ENCODE peak calls at places on chromosome 15, in ten cellular contexts. J is glutamatergic neuron, C is ovary, E is omental fat pad, D is uterus, V is A549, U is GM10248, G is cardiac muscle cell, A is hepatocyte, I is OCI-LY7. S is an unnamed sample.
A peak's percentile ranks its signal among the peaks of the same experiment; 100 is the strongest.

GRCh38 chr15:45573961-45574629 is 13.1 kb upstream of the BLOC1S6 start:
- DNase-seq in D (no peak), J (peak; percentile 56), C (no peak), V (peak; percentile 48), A (peak; percentile 54), I (peak; percentile 55), U (no peak), G (peak; percentile 6), E (no peak), S (peak; percentile 34)

GRCh38 chr15:40340740-40341400 is at the start of gene CCDC9B:
- DNase-seq in J (peak; percentile 57), E (peak; percentile 75), A (peak; percentile 91), C (peak; percentile 85), U (no peak), D (peak; percentile 89), G (peak; percentile 91), I (no peak), V (peak; percentile 69), S (no peak)

GRCh38 chr15:92708635-92709034 is 53.1 kb upstream of the FAM174B start:
- DNase-seq in E (no peak), V (no peak), D (no peak), G (no peak), A (no peak), U (no peak), I (no peak), C (no peak), J (no peak), S (no peak)

GRCh38 chr15:64893481-64894394 is 18.0 kb upstream of the ANKDD1A start:
- DNase-seq in C (peak; percentile 93), I (peak; percentile 100), A (peak; percentile 96), U (peak; percentile 94), J (peak; percentile 90), G (peak; percentile 98), V (peak; percentile 62), E (peak; percentile 63), D (peak; percentile 92), S (peak; percentile 91)

GRCh38 chr15:74132681-74133070 is 2.3 kb downstream of the ISLR2 start:
- DNase-seq in U (no peak), C (no peak), I (no peak), G (no peak), E (no peak), D (no peak), J (no peak), V (no peak), A (no peak), S (no peak)

GRCh38 chr15:36136054-36136453 is 443.4 kb upstream of the CDIN1 start:
- DNase-seq in D (no peak), A (no peak), U (no peak), C (no peak), G (no peak), I (no peak), J (no peak), E (no peak), V (no peak), S (no peak)

GRCh38 chr15:96285306-96285705 is 45.2 kb upstream of the NR2F2 start:
- DNase-seq in C (no peak), D (peak; percentile 49), I (no peak), J (no peak), U (no peak), E (no peak), A (no peak), V (no peak), G (peak; percentile 88), S (no peak)

GRCh38 chr15:25535866-25536265 is 97.0 kb upstream of the UBE3A start:
- DNase-seq in V (no peak), I (no peak), J (no peak), G (no peak), D (no peak), U (no peak), E (no peak), A (no peak), C (no peak), S (no peak)

GRCh38 chr15:46080018-46080417 is 445.2 kb downstream of the SQOR start:
- DNase-seq in G (no peak), A (peak; percentile 17), C (no peak), D (no peak), E (no peak), U (no peak), I (no peak), V (no peak), J (peak; percentile 78), S (no peak)

GRCh38 chr15:92623435-92623834 is 32.1 kb downstream of the FAM174B start:
- DNase-seq in E (no peak), V (no peak), J (peak; percentile 46), D (no peak), G (no peak), A (no peak), U (no peak), C (no peak), I (no peak), S (no peak)

GRCh38 chr15:85282504-85283115 is 97.8 kb upstream of the AKAP13 start:
- DNase-seq in V (no peak), I (no peak), U (no peak), E (no peak), C (no peak), D (no peak), G (peak; percentile 17), A (no peak), J (no peak), S (no peak)

GRCh38 chr15:99100245-99101173 is 4.4 kb upstream of the SYNM start:
- DNase-seq in I (no peak), A (peak; percentile 92), D (peak; percentile 79), V (peak; percentile 81), G (peak; percentile 79), U (peak; percentile 69), C (peak; percentile 83), E (peak; percentile 58), J (peak; percentile 94), S (peak; percentile 89)

GRCh38 chr15:85793641-85794597 is 806 bp downstream of the KLHL25 start:
- DNase-seq in I (peak; percentile 50), E (no peak), V (no peak), U (no peak), C (peak; percentile 45), D (peak; percentile 36), G (peak; percentile 38), A (peak; percentile 54), J (peak; percentile 49), S (peak; percentile 50)

GRCh38 chr15:36284911-36285310 is 294.5 kb upstream of the CDIN1 start:
- DNase-seq in I (no peak), U (no peak), D (no peak), E (no peak), C (no peak), V (no peak), G (no peak), J (no peak), A (no peak), S (no peak)

GRCh38 chr15:91049378-91050127 is 27.2 kb upstream of the VPS33B start:
- DNase-seq in I (peak; percentile 76), G (peak; percentile 80), D (peak; percentile 43), J (peak; percentile 61), C (peak; percentile 63), U (peak; percentile 54), A (peak; percentile 73), E (peak; percentile 28), V (peak; percentile 81), S (peak; percentile 63)

GRCh38 chr15:34890424-34890823 is 79.1 kb downstream of the AQR start:
- DNase-seq in J (no peak), E (no peak), C (no peak), U (no peak), V (no peak), G (no peak), A (no peak), D (no peak), I (no peak), S (no peak)

GRCh38 chr15:44099671-44100070 is 95.4 kb downstream of the FRMD5 start:
- DNase-seq in J (no peak), A (no peak), E (no peak), I (no peak), V (no peak), U (no peak), D (no peak), G (peak; percentile 80), C (no peak), S (no peak)

DNA sequence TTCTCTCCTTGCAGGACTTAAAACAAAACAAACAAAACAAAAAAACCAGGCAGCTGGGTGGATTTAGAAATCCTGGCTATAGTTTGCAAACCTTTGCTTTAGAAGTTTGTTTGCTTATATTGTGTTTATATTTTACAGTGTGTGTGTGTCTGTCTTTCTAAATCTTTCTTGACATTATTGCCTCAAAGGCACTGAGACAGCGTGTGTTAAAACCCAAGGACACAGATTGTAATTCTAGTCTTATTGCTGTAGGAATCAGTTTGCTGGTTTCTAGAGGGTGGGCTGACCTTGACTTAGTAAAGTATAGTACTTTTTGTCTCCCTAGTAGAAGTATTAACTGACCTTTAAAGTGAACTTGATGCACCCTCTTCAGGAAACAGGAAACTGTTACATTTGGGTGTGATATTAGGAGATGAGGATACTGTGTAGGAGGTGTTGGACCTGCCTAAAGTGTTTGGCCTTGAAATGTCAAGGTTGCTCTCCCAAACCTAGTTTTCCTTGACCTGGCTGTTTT is 71.0 kb downstream of the TCF12 start:
- DNase-seq in E (no peak), J (no peak), I (peak; percentile 20), D (no peak), V (peak; percentile 37), A (no peak), G (no peak), C (no peak), U (no peak), S (no peak)
- TF ChIP-seq CTCF in E (no peak), J (no peak), I (peak; percentile 31), D (no peak), V (peak; percentile 21), A (no peak), G (no peak), C (no peak), U (no peak), S (no peak)

GRCh38 chr15:56524915-56525314 is 60.0 kb upstream of the MNS1 start:
- DNase-seq in E (no peak), C (no peak), D (no peak), J (no peak), V (no peak), G (peak; percentile 25), A (no peak), U (no peak), I (no peak), S (no peak)
- TF ChIP-seq CTCF in E (no peak), C (no peak), D (no peak), J (no peak), V (no peak), G (no peak), A (no peak), U (no peak), I (no peak), S (no peak)

DNA sequence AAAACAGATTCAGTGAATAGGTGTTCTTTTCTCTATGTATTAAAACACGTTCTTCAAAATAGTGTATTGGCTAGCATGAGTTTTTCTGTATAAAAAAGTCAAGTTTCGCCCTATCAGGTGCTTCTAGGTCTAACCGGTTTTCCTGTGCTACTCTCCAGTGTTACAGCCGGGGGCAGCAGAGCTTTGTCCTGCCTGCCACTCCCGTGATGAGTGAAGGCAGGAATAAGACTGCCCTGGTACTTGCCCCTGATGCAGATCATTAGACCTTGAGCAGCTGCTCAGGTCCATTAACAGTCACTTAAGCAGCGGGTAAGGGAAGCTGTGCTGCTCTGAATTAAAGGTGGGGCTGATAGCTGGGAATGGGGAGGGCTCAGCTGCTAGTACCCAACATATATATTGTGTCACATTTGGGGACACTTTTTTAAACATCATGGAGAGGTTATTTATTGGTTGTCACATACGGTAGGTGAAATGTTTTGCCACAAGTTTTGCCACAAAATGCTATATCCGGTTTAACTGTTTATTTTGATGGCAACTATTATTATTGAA is 1.3 kb upstream of the UNC13C start:
- DNase-seq in D (no peak), G (no peak), V (peak; percentile 42), U (no peak), C (no peak), E (no peak), J (peak; percentile 74), A (peak; percentile 60), I (no peak), S (peak; percentile 39)
- TF ChIP-seq CTCF in D (no peak), G (no peak), V (peak; percentile 25), U (no peak), C (no peak), E (no peak), J (peak; percentile 23), A (peak; percentile 53), I (peak; percentile 17), S (no peak)

GRCh38 chr15:81152339-81152738 is 18.3 kb downstream of the CFAP161 start:
- DNase-seq in C (no peak), G (no peak), D (no peak), I (no peak), A (no peak), J (no peak), U (no peak), V (no peak), E (no peak), S (no peak)
- TF ChIP-seq CTCF in C (no peak), G (no peak), D (no peak), I (peak; percentile 52), A (no peak), J (no peak), U (no peak), V (no peak), E (no peak), S (no peak)